ENCODE peak calls at places on chromosomes 4 and X, in ten cellular contexts. One of them, this sample, is unnamed.

GRCh38 chr4:6109842-6110560 is 90.3 kb downstream of the JAKMIP1 start:
- DNase-seq in astrocyte: no peak
- DNase-seq in AG09309: no peak
- DNase-seq in HepG2: peak
- DNase-seq in cardiac fibroblast: no peak
- DNase-seq in ovary: no peak
- DNase-seq in pancreas: no peak
- DNase-seq in breast epithelium: no peak
- DNase-seq in psoas muscle: no peak
- DNase-seq in hepatocyte: peak
- DNase-seq in this sample: no peak

GRCh38 chr4:3285558-3286334 is 7.1 kb upstream of the RGS12 start:
- DNase-seq in astrocyte: peak
- DNase-seq in AG09309: peak
- DNase-seq in HepG2: peak
- DNase-seq in cardiac fibroblast: peak
- DNase-seq in ovary: peak
- DNase-seq in pancreas: peak
- DNase-seq in breast epithelium: peak
- DNase-seq in psoas muscle: peak
- DNase-seq in hepatocyte: no peak
- DNase-seq in this sample: no peak

GRCh38 chr4:32858971-32859370 is 2138.8 kb downstream of the PCDH7 start:
- DNase-seq in astrocyte: peak
- DNase-seq in AG09309: peak
- DNase-seq in HepG2: no peak
- DNase-seq in cardiac fibroblast: peak
- DNase-seq in ovary: no peak
- DNase-seq in pancreas: no peak
- DNase-seq in breast epithelium: no peak
- DNase-seq in psoas muscle: no peak
- DNase-seq in hepatocyte: peak
- DNase-seq in this sample: peak

GRCh38 chr4:37994569-37994968 is 34.4 kb downstream of the PTTG2 start:
- DNase-seq in astrocyte: no peak
- DNase-seq in AG09309: no peak
- DNase-seq in HepG2: no peak
- DNase-seq in cardiac fibroblast: no peak
- DNase-seq in ovary: no peak
- DNase-seq in pancreas: no peak
- DNase-seq in breast epithelium: no peak
- DNase-seq in psoas muscle: no peak
- DNase-seq in hepatocyte: no peak
- DNase-seq in this sample: no peak

GRCh38 chrX:10756365-10756915 is 136.1 kb upstream of the MID1 start:
- DNase-seq in astrocyte: peak
- DNase-seq in AG09309: no peak
- DNase-seq in HepG2: no peak
- DNase-seq in cardiac fibroblast: peak
- DNase-seq in ovary: no peak
- DNase-seq in pancreas: no peak
- DNase-seq in breast epithelium: no peak
- DNase-seq in psoas muscle: no peak
- DNase-seq in hepatocyte: peak
- DNase-seq in this sample: peak

GRCh38 chr4:112318239-112319142 is 21.3 kb downstream of the ALPK1 start:
- DNase-seq in astrocyte: no peak
- DNase-seq in AG09309: no peak
- DNase-seq in HepG2: no peak
- DNase-seq in cardiac fibroblast: no peak
- DNase-seq in ovary: no peak
- DNase-seq in pancreas: no peak
- DNase-seq in breast epithelium: no peak
- DNase-seq in psoas muscle: no peak
- DNase-seq in hepatocyte: no peak
- DNase-seq in this sample: no peak

GRCh38 chr4:135510582-135510981 is 1309.0 kb upstream of the PABPC4L start:
- DNase-seq in astrocyte: no peak
- DNase-seq in AG09309: no peak
- DNase-seq in HepG2: no peak
- DNase-seq in cardiac fibroblast: no peak
- DNase-seq in ovary: no peak
- DNase-seq in pancreas: no peak
- DNase-seq in breast epithelium: no peak
- DNase-seq in psoas muscle: no peak
- DNase-seq in hepatocyte: no peak
- DNase-seq in this sample: no peak

GRCh38 chr4:56240554-56241190 is 146.6 kb downstream of the AASDH start:
- DNase-seq in astrocyte: peak
- DNase-seq in AG09309: no peak
- DNase-seq in HepG2: peak
- DNase-seq in cardiac fibroblast: no peak
- DNase-seq in ovary: no peak
- DNase-seq in pancreas: no peak
- DNase-seq in breast epithelium: no peak
- DNase-seq in psoas muscle: no peak
- DNase-seq in hepatocyte: peak
- DNase-seq in this sample: no peak

GRCh38 chr4:100894339-100894870 is 376.6 kb upstream of the EMCN start:
- DNase-seq in astrocyte: no peak
- DNase-seq in AG09309: no peak
- DNase-seq in HepG2: no peak
- DNase-seq in cardiac fibroblast: no peak
- DNase-seq in ovary: no peak
- DNase-seq in pancreas: no peak
- DNase-seq in breast epithelium: no peak
- DNase-seq in psoas muscle: no peak
- DNase-seq in hepatocyte: peak
- DNase-seq in this sample: no peak

GRCh38 chr4:100900134-100900533 is 382.3 kb upstream of the EMCN start:
- DNase-seq in astrocyte: no peak
- DNase-seq in AG09309: no peak
- DNase-seq in HepG2: no peak
- DNase-seq in cardiac fibroblast: no peak
- DNase-seq in ovary: no peak
- DNase-seq in pancreas: no peak
- DNase-seq in breast epithelium: no peak
- DNase-seq in psoas muscle: no peak
- DNase-seq in hepatocyte: no peak
- DNase-seq in this sample: no peak

GRCh38 chr4:100898844-100899243 is 381.0 kb upstream of the EMCN start:
- DNase-seq in astrocyte: no peak
- DNase-seq in AG09309: no peak
- DNase-seq in HepG2: no peak
- DNase-seq in cardiac fibroblast: no peak
- DNase-seq in ovary: no peak
- DNase-seq in pancreas: no peak
- DNase-seq in breast epithelium: no peak
- DNase-seq in psoas muscle: no peak
- DNase-seq in hepatocyte: no peak
- DNase-seq in this sample: no peak

GRCh38 chr4:100891808-100892207 is 374.0 kb upstream of the EMCN start:
- DNase-seq in astrocyte: no peak
- DNase-seq in AG09309: no peak
- DNase-seq in HepG2: no peak
- DNase-seq in cardiac fibroblast: no peak
- DNase-seq in ovary: no peak
- DNase-seq in pancreas: no peak
- DNase-seq in breast epithelium: no peak
- DNase-seq in psoas muscle: no peak
- DNase-seq in hepatocyte: no peak
- DNase-seq in this sample: no peak

DNA sequence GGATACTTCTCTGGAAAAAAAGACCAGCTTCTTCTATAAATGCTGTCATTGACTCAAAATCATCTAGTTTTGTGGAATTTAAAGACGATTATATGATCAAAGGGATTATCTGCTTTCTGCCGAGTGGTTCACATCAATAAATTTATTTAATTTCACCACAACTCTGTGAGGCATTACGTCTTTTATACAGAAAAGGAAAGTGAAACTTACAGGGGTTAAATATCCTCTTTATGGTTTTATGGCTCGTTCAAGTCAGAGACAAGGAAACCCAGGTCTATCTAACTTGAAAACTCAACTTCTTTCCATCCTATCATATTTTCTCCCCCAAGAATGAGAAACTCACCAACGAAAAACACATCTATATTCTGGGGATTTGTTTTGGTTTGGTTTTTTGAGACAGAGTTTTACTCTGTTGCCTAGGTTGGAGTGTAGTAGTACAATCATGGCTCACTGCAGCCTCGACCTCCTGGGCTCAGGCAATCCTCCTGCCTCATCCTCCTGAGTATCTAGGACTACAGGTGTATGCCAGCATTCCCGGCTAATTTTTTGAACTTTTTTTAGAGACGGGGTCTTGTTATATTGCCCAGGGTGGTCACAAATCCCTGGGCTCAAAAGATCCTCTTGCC is 377.9 kb upstream of the EMCN start:
- DNase-seq in astrocyte: no peak
- DNase-seq in AG09309: no peak
- DNase-seq in HepG2: no peak
- DNase-seq in cardiac fibroblast: peak
- DNase-seq in ovary: no peak
- DNase-seq in pancreas: no peak
- DNase-seq in breast epithelium: no peak
- DNase-seq in psoas muscle: no peak
- DNase-seq in hepatocyte: no peak
- DNase-seq in this sample: no peak
- H3K4me3 ChIP-seq in astrocyte: no peak
- H3K4me3 ChIP-seq in AG09309: peak
- H3K4me3 ChIP-seq in HepG2: no peak
- H3K4me3 ChIP-seq in cardiac fibroblast: peak
- H3K4me3 ChIP-seq in ovary: no peak
- H3K4me3 ChIP-seq in pancreas: no peak
- H3K4me3 ChIP-seq in breast epithelium: peak
- H3K4me3 ChIP-seq in psoas muscle: peak
- H3K4me3 ChIP-seq in hepatocyte: no peak
- H3K4me3 ChIP-seq in this sample: peak

GRCh38 chr4:139535852-139536234 is 20.2 kb downstream of the SETD7 start:
- DNase-seq in astrocyte: no peak
- DNase-seq in AG09309: no peak
- DNase-seq in HepG2: no peak
- DNase-seq in cardiac fibroblast: no peak
- DNase-seq in ovary: no peak
- DNase-seq in pancreas: no peak
- DNase-seq in breast epithelium: no peak
- DNase-seq in psoas muscle: no peak
- DNase-seq in hepatocyte: no peak
- DNase-seq in this sample: no peak
- H3K4me3 ChIP-seq in astrocyte: no peak
- H3K4me3 ChIP-seq in AG09309: no peak
- H3K4me3 ChIP-seq in HepG2: no peak
- H3K4me3 ChIP-seq in cardiac fibroblast: no peak
- H3K4me3 ChIP-seq in ovary: no peak
- H3K4me3 ChIP-seq in pancreas: no peak
- H3K4me3 ChIP-seq in breast epithelium: no peak
- H3K4me3 ChIP-seq in psoas muscle: no peak
- H3K4me3 ChIP-seq in hepatocyte: no peak
- H3K4me3 ChIP-seq in this sample: no peak

GRCh38 chr4:137531121-137531520 is 1.2 kb downstream of the PCDH18 start:
- DNase-seq in astrocyte: no peak
- DNase-seq in AG09309: no peak
- DNase-seq in HepG2: no peak
- DNase-seq in cardiac fibroblast: peak
- DNase-seq in ovary: no peak
- DNase-seq in pancreas: no peak
- DNase-seq in breast epithelium: no peak
- DNase-seq in psoas muscle: no peak
- DNase-seq in hepatocyte: peak
- DNase-seq in this sample: no peak

GRCh38 chr4:137531951-137532868 is at the start of gene PCDH18:
- DNase-seq in astrocyte: peak
- DNase-seq in AG09309: peak
- DNase-seq in HepG2: no peak
- DNase-seq in cardiac fibroblast: peak
- DNase-seq in ovary: peak
- DNase-seq in pancreas: no peak
- DNase-seq in breast epithelium: peak
- DNase-seq in psoas muscle: peak
- DNase-seq in hepatocyte: peak
- DNase-seq in this sample: peak

GRCh38 chr4:137529432-137529831 is 2.9 kb downstream of the PCDH18 start:
- DNase-seq in astrocyte: no peak
- DNase-seq in AG09309: no peak
- DNase-seq in HepG2: no peak
- DNase-seq in cardiac fibroblast: no peak
- DNase-seq in ovary: no peak
- DNase-seq in pancreas: no peak
- DNase-seq in breast epithelium: no peak
- DNase-seq in psoas muscle: no peak
- DNase-seq in hepatocyte: no peak
- DNase-seq in this sample: no peak

GRCh38 chr4:137532869-137533236 is 559 bp upstream of the PCDH18 start:
- DNase-seq in astrocyte: peak
- DNase-seq in AG09309: no peak
- DNase-seq in HepG2: no peak
- DNase-seq in cardiac fibroblast: peak
- DNase-seq in ovary: no peak
- DNase-seq in pancreas: no peak
- DNase-seq in breast epithelium: no peak
- DNase-seq in psoas muscle: no peak
- DNase-seq in hepatocyte: no peak
- DNase-seq in this sample: no peak

DNA sequence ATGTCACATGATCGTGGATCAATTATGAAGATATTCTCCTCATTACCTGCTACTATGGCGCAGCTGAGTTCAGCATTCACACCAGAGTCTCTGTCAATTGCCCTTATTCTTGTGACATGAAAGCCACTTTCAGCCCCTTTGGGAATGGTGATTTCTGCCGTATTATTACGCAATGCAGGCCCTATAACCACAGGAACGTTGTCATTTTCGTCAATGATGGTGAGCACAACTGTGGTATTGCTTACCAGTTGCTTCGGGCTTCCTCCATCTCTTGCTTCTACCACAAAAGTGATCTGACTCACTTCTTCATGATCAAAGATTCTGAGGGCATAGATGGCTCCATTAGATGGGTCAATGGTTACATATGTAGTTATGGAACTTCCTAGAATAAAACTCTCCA is 2.1 kb downstream of the PCDH18 start:
- DNase-seq in astrocyte: peak
- DNase-seq in AG09309: peak
- DNase-seq in HepG2: no peak
- DNase-seq in cardiac fibroblast: peak
- DNase-seq in ovary: no peak
- DNase-seq in pancreas: no peak
- DNase-seq in breast epithelium: no peak
- DNase-seq in psoas muscle: no peak
- DNase-seq in hepatocyte: no peak
- DNase-seq in this sample: peak
- H3K4me3 ChIP-seq in astrocyte: peak
- H3K4me3 ChIP-seq in AG09309: peak
- H3K4me3 ChIP-seq in HepG2: no peak
- H3K4me3 ChIP-seq in cardiac fibroblast: peak
- H3K4me3 ChIP-seq in ovary: peak
- H3K4me3 ChIP-seq in pancreas: no peak
- H3K4me3 ChIP-seq in breast epithelium: peak
- H3K4me3 ChIP-seq in psoas muscle: peak
- H3K4me3 ChIP-seq in hepatocyte: peak
- H3K4me3 ChIP-seq in this sample: peak

GRCh38 chrX:154981116-154981411 is 41.5 kb downstream of the F8 start:
- DNase-seq in astrocyte: no peak
- DNase-seq in AG09309: no peak
- DNase-seq in HepG2: no peak
- DNase-seq in cardiac fibroblast: no peak
- DNase-seq in ovary: no peak
- DNase-seq in pancreas: no peak
- DNase-seq in breast epithelium: no peak
- DNase-seq in psoas muscle: no peak
- DNase-seq in hepatocyte: no peak
- DNase-seq in this sample: no peak

GRCh38 chrX:154979671-154980070 is 42.9 kb downstream of the F8 start:
- DNase-seq in astrocyte: no peak
- DNase-seq in AG09309: no peak
- DNase-seq in HepG2: no peak
- DNase-seq in cardiac fibroblast: peak
- DNase-seq in ovary: no peak
- DNase-seq in pancreas: no peak
- DNase-seq in breast epithelium: no peak
- DNase-seq in psoas muscle: no peak
- DNase-seq in hepatocyte: no peak
- DNase-seq in this sample: no peak

DNA sequence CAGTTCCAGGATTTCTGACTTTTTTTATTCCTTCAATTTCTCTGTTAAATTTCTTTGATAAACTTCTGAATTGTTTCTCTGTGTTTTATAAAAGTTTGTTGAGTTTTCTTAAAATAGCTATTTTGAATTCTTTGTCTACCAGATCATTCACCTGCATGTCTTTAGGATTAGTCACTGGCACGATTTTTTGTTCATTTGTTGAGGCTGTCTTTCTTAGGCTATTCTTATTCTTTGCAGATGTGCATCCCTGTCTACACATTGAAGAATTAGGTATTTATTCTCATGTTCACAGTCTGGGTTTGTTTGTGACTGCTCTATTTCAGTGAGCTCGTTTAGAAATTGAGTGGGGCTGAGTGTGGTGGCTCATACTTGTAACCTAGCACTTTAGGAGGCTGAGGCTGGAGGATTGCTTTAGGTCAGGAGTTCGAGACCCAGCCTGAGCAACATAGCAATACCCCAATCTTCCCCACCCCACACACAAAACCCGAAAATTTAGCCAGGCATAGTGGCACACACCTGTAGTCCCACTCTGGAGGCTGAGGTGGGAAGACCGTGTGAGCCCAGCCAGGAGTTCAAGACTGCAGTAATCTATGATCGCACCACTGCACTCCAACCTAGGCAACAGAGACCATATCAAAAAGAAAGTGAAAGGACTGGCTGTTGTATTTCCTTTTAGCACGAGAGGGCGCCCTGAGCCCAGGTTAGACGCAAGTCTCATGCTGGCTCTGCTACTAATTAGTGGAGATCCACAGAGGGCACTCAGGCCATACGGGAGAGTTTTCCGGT is 42.0 kb downstream of the F8 start:
- DNase-seq in astrocyte: peak
- DNase-seq in AG09309: peak
- DNase-seq in HepG2: peak
- DNase-seq in cardiac fibroblast: peak
- DNase-seq in ovary: peak
- DNase-seq in pancreas: peak
- DNase-seq in breast epithelium: peak
- DNase-seq in psoas muscle: peak
- DNase-seq in hepatocyte: peak
- DNase-seq in this sample: peak
- H3K4me3 ChIP-seq in astrocyte: peak
- H3K4me3 ChIP-seq in AG09309: peak
- H3K4me3 ChIP-seq in HepG2: peak
- H3K4me3 ChIP-seq in cardiac fibroblast: peak
- H3K4me3 ChIP-seq in ovary: no peak
- H3K4me3 ChIP-seq in pancreas: peak
- H3K4me3 ChIP-seq in breast epithelium: peak
- H3K4me3 ChIP-seq in psoas muscle: peak
- H3K4me3 ChIP-seq in hepatocyte: peak
- H3K4me3 ChIP-seq in this sample: peak